ENCODE peak calls at places on chromosomes 6 and 20, in nine cellular contexts. P, B, Z, G, C, K, D, W and V are unnamed samples.

GRCh38 chr20:46111028-46111835 is 6.9 kb upstream of the CD40 start:
- DNase-seq in P (peak), B (no peak), Z (peak), G (no peak), C (peak), K (no peak), D (no peak), W (no peak), V (no peak)

GRCh38 chr6:144712541-144712940 is 427.4 kb downstream of the UTRN start:
- DNase-seq in P (no peak), B (no peak), Z (no peak), G (peak), C (peak), K (peak), D (no peak), W (no peak), V (no peak)

GRCh38 chr20:18412202-18412901 is 54.5 kb downstream of the DZANK1 start:
- DNase-seq in P (no peak), B (no peak), Z (peak), G (no peak), C (no peak), K (no peak), D (no peak), W (no peak), V (no peak)

GRCh38 chr20:4894981-4895381 is 106.3 kb downstream of the SLC23A2 start:
- DNase-seq in P (no peak), B (no peak), Z (peak), G (no peak), C (no peak), K (no peak), D (no peak), W (no peak), V (no peak)

GRCh38 chr6:28811873-28812272 is 111.9 kb downstream of the TRIM27 start:
- DNase-seq in P (no peak), B (no peak), Z (peak), G (peak), C (no peak), K (no peak), D (no peak), W (peak), V (no peak)

GRCh38 chr20:53019464-53019863 is 47.3 kb downstream of the TSHZ2 start:
- DNase-seq in P (no peak), B (no peak), Z (no peak), G (no peak), C (no peak), K (no peak), D (no peak), W (no peak), V (no peak)

GRCh38 chr20:48705208-48706115 is 122.3 kb downstream of the PREX1 start:
- DNase-seq in P (no peak), B (no peak), Z (no peak), G (no peak), C (peak), K (no peak), D (no peak), W (no peak), V (no peak)

GRCh38 chr6:70956451-70957283 is at the start of gene B3GAT2:
- DNase-seq in P (no peak), B (peak), Z (peak), G (peak), C (peak), K (no peak), D (peak), W (no peak), V (no peak)

GRCh38 chr20:48180039-48180438 is 394.8 kb upstream of the SULF2 start:
- DNase-seq in P (no peak), B (no peak), Z (no peak), G (no peak), C (no peak), K (no peak), D (no peak), W (no peak), V (no peak)

GRCh38 chr6:50180646-50181045 is 130.9 kb upstream of the DEFB112 start:
- DNase-seq in P (no peak), B (no peak), Z (no peak), G (no peak), C (no peak), K (no peak), D (no peak), W (no peak), V (no peak)

GRCh38 chr20:41364236-41364855 is 2.3 kb downstream of the EMILIN3 start:
- DNase-seq in P (no peak), B (no peak), Z (no peak), G (no peak), C (no peak), K (no peak), D (no peak), W (no peak), V (no peak)

GRCh38 chr20:53901064-53901463 is 169.3 kb downstream of the BCAS1 start:
- DNase-seq in P (no peak), B (no peak), Z (no peak), G (peak), C (peak), K (no peak), D (no peak), W (no peak), V (no peak)

GRCh38 chr6:35260642-35261570 is 1.4 kb downstream of the ZNF76 start:
- DNase-seq in P (no peak), B (no peak), Z (no peak), G (no peak), C (peak), K (no peak), D (no peak), W (no peak), V (no peak)

GRCh38 chr6:35259946-35260626 is 551 bp downstream of the ZNF76 start:
- DNase-seq in P (peak), B (peak), Z (peak), G (peak), C (peak), K (no peak), D (peak), W (peak), V (no peak)

GRCh38 chr6:35258336-35258735 is 1.2 kb upstream of the ZNF76 start:
- DNase-seq in P (no peak), B (no peak), Z (no peak), G (no peak), C (no peak), K (no peak), D (no peak), W (no peak), V (no peak)

GRCh38 chr6:35259194-35259945 is at the start of gene ZNF76:
- DNase-seq in P (peak), B (peak), Z (peak), G (peak), C (peak), K (peak), D (peak), W (peak), V (peak)

GRCh38 chr6:35258858-35259193 is 709 bp upstream of the ZNF76 start:
- DNase-seq in P (peak), B (no peak), Z (no peak), G (peak), C (peak), K (no peak), D (peak), W (peak), V (no peak)
- TF ChIP-seq CTCF in P (no peak), B (no peak), Z (no peak), G (no peak), C (no peak), K (peak), D (peak), W (peak), V (no peak)

DNA sequence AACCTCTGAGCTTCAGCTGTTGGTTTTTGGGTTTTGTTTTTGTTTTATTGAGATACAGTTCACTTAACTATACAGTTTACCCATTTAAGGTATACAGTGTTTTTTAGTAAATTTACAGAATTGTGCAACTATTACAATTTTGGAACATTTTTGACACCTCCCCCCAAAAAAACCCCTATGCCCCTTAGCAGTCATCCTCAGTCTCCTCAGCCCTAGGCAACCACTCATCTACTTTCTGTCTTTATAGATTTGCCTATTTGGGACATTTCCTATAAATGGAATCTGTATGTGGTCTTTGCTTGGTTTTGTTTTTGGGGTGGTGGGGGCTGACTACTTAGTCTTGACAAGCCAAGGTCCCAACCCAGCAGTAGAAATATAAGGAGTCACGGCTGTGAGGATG is 12.5 kb downstream of the RRP36 start:
- DNase-seq in P (no peak), B (no peak), Z (no peak), G (no peak), C (no peak), K (no peak), D (no peak), W (no peak), V (no peak)
- H3K4me3 ChIP-seq in P (no peak), B (no peak), Z (no peak), G (no peak), C (no peak), K (no peak), D (no peak), W (no peak), V (no peak)

GRCh38 chr20:56515657-56516381 is 8.7 kb upstream of the FAM209A start:
- DNase-seq in P (no peak), B (no peak), Z (no peak), G (peak), C (peak), K (no peak), D (no peak), W (no peak), V (no peak)
- TF ChIP-seq CTCF in P (no peak), B (no peak), Z (no peak), G (peak), C (no peak), K (peak), D (peak), W (peak), V (no peak)

DNA sequence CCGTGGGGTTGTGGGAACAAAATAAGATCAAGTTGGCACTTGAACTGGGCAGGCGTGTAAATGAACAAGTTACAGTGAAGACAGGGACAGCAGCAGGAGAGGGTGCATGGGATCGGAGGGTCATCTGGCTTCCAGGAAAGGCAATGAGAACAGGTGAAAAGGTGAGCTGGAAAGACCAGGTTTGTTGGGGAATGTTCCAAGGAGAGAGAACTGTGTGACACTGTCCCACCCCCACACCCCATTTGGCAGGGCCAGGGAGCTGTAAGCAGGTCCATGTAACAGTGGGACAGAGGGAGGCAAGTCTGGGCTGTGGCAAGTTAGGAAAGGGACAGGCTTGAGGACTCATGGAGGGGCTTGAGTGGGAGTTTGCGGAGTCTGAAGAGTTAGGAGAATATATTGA is 761 bp downstream of the SGK2 start:
- DNase-seq in P (no peak), B (peak), Z (no peak), G (no peak), C (no peak), K (no peak), D (no peak), W (no peak), V (no peak)
- H3K4me3 ChIP-seq in P (no peak), B (peak), Z (no peak), G (no peak), C (no peak), K (no peak), D (no peak), W (no peak), V (no peak)

DNA sequence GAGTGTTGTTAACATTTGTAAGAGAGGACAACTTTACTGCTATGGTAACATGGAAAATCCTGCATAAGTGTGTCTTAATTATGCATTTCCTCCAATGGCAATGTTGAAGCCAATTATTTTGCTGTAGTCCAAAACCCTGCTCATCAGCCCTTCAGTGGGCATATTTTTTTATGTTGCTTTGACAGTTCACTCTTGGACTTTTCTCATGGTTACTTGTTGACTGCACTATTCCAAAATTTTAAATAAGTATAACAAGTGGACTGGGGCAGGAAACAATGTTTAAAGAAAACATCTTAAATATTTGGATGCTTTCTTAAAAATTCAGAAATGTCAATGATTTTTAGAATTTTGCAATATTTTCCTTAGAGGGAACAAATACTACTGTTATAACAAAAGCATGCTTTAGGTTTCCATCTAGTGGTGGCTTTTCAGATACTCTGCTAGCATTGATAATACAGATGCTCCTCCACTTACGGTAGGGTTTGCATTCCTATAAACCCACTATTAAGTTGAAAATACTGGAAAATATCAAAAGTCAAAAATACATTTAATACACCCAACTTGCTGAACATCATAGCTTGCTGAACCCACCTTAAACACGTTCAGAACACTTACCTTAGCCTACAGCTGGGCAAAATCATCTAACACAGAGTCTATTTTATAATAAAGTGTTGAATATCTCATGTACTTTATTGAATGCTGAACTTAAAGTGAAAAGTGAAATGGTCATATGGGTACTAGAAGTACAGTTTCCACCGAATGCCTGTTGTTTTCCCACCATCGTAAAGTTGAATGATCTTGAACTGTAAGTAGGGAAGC is 86.4 kb downstream of the ADGRG6 start:
- DNase-seq in P (no peak), B (no peak), Z (peak), G (peak), C (peak), K (no peak), D (peak), W (no peak), V (no peak)
- TF ChIP-seq CTCF in P (peak), B (peak), Z (peak), G (peak), C (peak), K (peak), D (peak), W (peak), V (peak)

DNA sequence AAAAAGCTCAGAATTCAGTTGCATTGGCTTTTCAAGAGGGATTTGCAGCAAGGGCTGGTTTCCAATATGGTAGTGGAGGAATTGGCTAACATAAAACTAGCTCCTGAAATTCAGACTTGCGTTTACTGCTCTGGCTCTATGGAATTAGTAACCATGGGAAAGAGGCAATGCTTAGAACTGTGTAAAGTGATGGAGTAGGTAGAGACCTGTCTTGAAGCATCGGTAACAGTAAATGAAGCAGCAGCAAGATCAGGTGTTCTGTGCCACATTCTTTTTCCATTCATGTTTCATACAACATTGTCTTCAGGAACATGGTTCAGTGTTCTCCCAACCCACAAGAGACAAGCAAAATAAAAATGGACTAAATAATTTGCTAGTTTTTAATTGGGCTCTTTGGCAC is 6.5 kb downstream of the IRF4 start:
- DNase-seq in P (no peak), B (no peak), Z (peak), G (no peak), C (no peak), K (no peak), D (no peak), W (no peak), V (no peak)
- H3K4me3 ChIP-seq in P (no peak), B (no peak), Z (no peak), G (no peak), C (no peak), K (no peak), D (no peak), W (no peak), V (no peak)

DNA sequence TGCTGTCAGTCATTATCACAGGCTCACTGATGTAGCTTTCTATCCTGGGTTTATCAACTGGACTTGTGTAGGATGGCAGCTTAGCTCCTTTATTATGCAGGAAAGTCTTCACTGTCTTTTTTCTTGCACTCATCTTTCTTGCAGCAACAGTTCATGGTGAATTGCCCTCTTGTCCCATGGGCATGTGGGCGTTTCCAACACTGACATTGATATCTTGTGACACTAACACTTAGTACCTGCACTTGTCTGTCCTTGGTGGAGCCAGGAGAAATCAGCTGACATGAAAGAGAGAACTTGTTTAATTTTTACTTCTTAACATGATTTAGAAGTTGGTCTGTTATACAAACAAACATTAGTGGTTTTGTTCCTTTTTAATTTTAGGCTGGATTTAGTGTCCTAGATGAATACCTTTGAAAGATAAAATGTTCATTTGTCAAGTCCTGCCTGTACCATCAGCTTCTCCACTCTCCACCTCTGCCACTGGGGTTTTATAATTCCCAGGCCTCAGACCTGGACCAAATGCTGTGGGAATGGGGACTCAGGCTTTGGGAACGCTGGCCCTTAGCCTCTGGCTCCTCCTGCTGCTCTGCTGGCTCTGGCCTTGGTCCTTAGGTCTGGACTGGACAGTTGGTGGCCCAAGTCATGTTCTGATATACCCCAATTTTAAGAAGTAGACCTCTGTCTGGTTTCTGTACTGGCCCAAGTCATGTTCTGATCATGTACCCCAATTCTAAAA is 161.0 kb upstream of the LAMP5 start:
- DNase-seq in P (no peak), B (no peak), Z (no peak), G (no peak), C (no peak), K (no peak), D (peak), W (no peak), V (no peak)
- TF ChIP-seq CTCF in P (no peak), B (no peak), Z (no peak), G (peak), C (no peak), K (peak), D (peak), W (no peak), V (no peak)